ENCODE peak calls at places on chromosomes 7 and 10, in nine cellular contexts. M is activated CD4-positive, alpha-beta T cell treated with anti-CD3 and anti-CD28 coated beads for 36 hours; W is stimulated activated CD8-positive, alpha-beta memory T cell treated with anti-CD3 and anti-CD28 coated beads, Interleukin-4, amount 100 ng/mL, for 4 hours; I is tibial artery; F is T-helper 9 cell; D is NCI-H1105 treated with DMSO at 0.1 percent for 48 hours; C is Calu3; O is hepatic stellate cell; K is H54. P is an unnamed sample.

GRCh38 chr10:114413398-114413797 is 9.1 kb upstream of the AFAP1L2 start:
- DNase-seq in W (no peak), O (no peak), F (no peak), I (no peak), M (peak), K (peak), C (peak), D (no peak), P (no peak)

GRCh38 chr10:115981056-115981455 is 291.9 kb downstream of the GFRA1 start:
- DNase-seq in C (no peak), M (no peak), D (no peak), I (no peak), F (no peak), O (peak), W (no peak), K (no peak), P (no peak)

GRCh38 chr10:85671530-85671929 is 695.1 kb downstream of the GRID1 start:
- DNase-seq in F (no peak), W (no peak), I (no peak), M (no peak), D (no peak), C (no peak), K (no peak), O (no peak), P (no peak)

GRCh38 chr7:64881461-64882287 is 21.4 kb upstream of the ZNF273 start:
- DNase-seq in M (no peak), W (no peak), D (no peak), O (peak), C (no peak), K (no peak), I (no peak), F (no peak), P (no peak)

GRCh38 chr7:30252885-30253795 is 31.3 kb upstream of the ZNRF2 start:
- DNase-seq in W (no peak), M (peak), C (peak), F (no peak), I (peak), O (no peak), D (peak), K (peak), P (peak)

GRCh38 chr7:2760098-2760889 is 72.3 kb downstream of the AMZ1 start:
- DNase-seq in C (peak), O (peak), K (peak), F (no peak), M (peak), I (peak), W (no peak), D (no peak), P (peak)

GRCh38 chr7:92730808-92731207 is 105.6 kb downstream of the CDK6 start:
- DNase-seq in D (no peak), W (no peak), M (no peak), C (no peak), F (no peak), I (no peak), K (no peak), O (no peak), P (no peak)

GRCh38 chr7:30238721-30239441 is 45.5 kb upstream of the ZNRF2 start:
- DNase-seq in W (no peak), I (peak), D (peak), O (peak), K (no peak), M (peak), C (peak), F (no peak), P (peak)

GRCh38 chr10:70500812-70501301 is 22.3 kb downstream of the PALD1 start:
- DNase-seq in K (no peak), D (no peak), W (no peak), I (no peak), C (no peak), O (no peak), F (no peak), M (no peak), P (peak)

GRCh38 chr7:519429-519973 is at the start of gene PDGFA:
- DNase-seq in O (peak), D (peak), W (no peak), F (no peak), M (peak), I (no peak), K (peak), C (peak), P (no peak)

GRCh38 chr7:142334236-142334635 is 76.4 kb upstream of the PRSS58 start:
- DNase-seq in C (no peak), O (no peak), F (no peak), M (no peak), K (no peak), I (no peak), W (no peak), D (no peak), P (no peak)

GRCh38 chr10:92440578-92440977 is 133.3 kb downstream of the IDE start:
- DNase-seq in D (no peak), I (no peak), O (no peak), M (no peak), K (no peak), W (no peak), C (no peak), F (no peak), P (no peak)

GRCh38 chr10:25082276-25083204 is 66.1 kb downstream of the THNSL1 start:
- DNase-seq in O (no peak), K (no peak), W (no peak), M (no peak), F (no peak), C (no peak), I (no peak), D (peak), P (no peak)

GRCh38 chr10:17229717-17229966 is 1.6 kb downstream of the VIM start:
- DNase-seq in W (no peak), K (no peak), I (peak), D (no peak), O (no peak), C (no peak), F (no peak), M (no peak), P (no peak)

GRCh38 chr10:6469661-6470060 is 110.4 kb downstream of the PRKCQ start:
- DNase-seq in D (no peak), O (no peak), I (no peak), M (no peak), W (no peak), K (no peak), C (no peak), F (no peak), P (no peak)

GRCh38 chr10:22997102-22997501 is 69.2 kb downstream of the ARMC3 start:
- DNase-seq in K (no peak), F (no peak), C (peak), I (no peak), M (no peak), W (no peak), O (peak), D (no peak), P (peak)

GRCh38 chr10:70331486-70332268 is 47.9 kb upstream of the NPFFR1 start:
- DNase-seq in C (peak), F (no peak), O (peak), M (no peak), I (peak), D (peak), K (peak), W (no peak), P (peak)

GRCh38 chr10:101578192-101578591 is 9.9 kb downstream of the POLL start:
- DNase-seq in D (no peak), C (no peak), M (no peak), O (no peak), I (no peak), F (no peak), K (no peak), W (no peak), P (no peak)

GRCh38 chr7:75642810-75643486 is 95.8 kb downstream of the HIP1 start:
- DNase-seq in K (no peak), D (peak), F (peak), M (peak), C (peak), W (peak), O (peak), I (peak), P (peak)

GRCh38 chr7:24573554-24574338 is 494 bp downstream of the PALS2 start:
- DNase-seq in F (no peak), M (peak), O (peak), D (peak), W (peak), C (peak), K (peak), I (peak), P (peak)

GRCh38 chr7:5695709-5696345 is 85.6 kb downstream of the RNF216 start:
- DNase-seq in F (no peak), I (peak), W (no peak), K (no peak), D (no peak), M (no peak), C (no peak), O (peak), P (no peak)

GRCh38 chr10:24462889-24463552 is 254.1 kb downstream of the KIAA1217 start:
- DNase-seq in O (no peak), D (no peak), W (no peak), C (peak), K (no peak), I (no peak), F (no peak), M (no peak), P (no peak)

GRCh38 chr7:23268746-23269145 is 22.2 kb downstream of the GPNMB start:
- DNase-seq in W (no peak), F (no peak), I (no peak), O (no peak), D (no peak), K (no peak), C (no peak), M (no peak), P (no peak)

GRCh38 chr7:28149291-28150101 is 31.1 kb downstream of the JAZF1 start:
- DNase-seq in O (no peak), F (no peak), K (no peak), C (peak), D (no peak), W (no peak), I (no peak), M (no peak), P (peak)

GRCh38 chr7:138842111-138842510 is 44.1 kb upstream of the ATP6V0A4 start:
- DNase-seq in D (no peak), F (no peak), C (no peak), O (no peak), M (no peak), K (peak), I (no peak), W (no peak), P (no peak)

GRCh38 chr7:127809285-127809702 is 157.3 kb downstream of the SND1 start:
- DNase-seq in K (peak), D (no peak), W (no peak), C (no peak), M (peak), I (no peak), O (peak), F (no peak), P (no peak)

GRCh38 chr10:60958892-60959601 is 15.1 kb upstream of the RHOBTB1 start:
- DNase-seq in W (no peak), D (no peak), K (no peak), O (no peak), M (no peak), C (no peak), F (no peak), I (no peak), P (no peak)

GRCh38 chr7:103504505-103505135 is 58.6 kb upstream of the SLC26A5 start:
- DNase-seq in K (no peak), W (no peak), I (no peak), D (no peak), M (no peak), O (no peak), C (no peak), F (no peak), P (no peak)

GRCh38 chr10:98088186-98088971 is 46.1 kb upstream of the R3HCC1L start:
- DNase-seq in I (peak), D (peak), W (no peak), O (no peak), K (no peak), F (no peak), C (no peak), M (no peak), P (no peak)

GRCh38 chr10:122459586-122460273 is 1.6 kb upstream of the HTRA1 start:
- DNase-seq in M (no peak), I (no peak), W (no peak), C (no peak), K (peak), D (no peak), O (no peak), F (no peak), P (no peak)

GRCh38 chr10:48648172-48648942 is 36.3 kb upstream of the WDFY4 start:
- DNase-seq in I (no peak), O (no peak), M (no peak), W (no peak), C (no peak), F (no peak), D (no peak), K (no peak), P (no peak)

GRCh38 chr7:78115876-78116275 is 317.3 kb downstream of the PHTF2 start:
- DNase-seq in D (no peak), I (no peak), K (no peak), W (no peak), M (no peak), F (no peak), O (no peak), C (no peak), P (no peak)

GRCh38 chr7:125491137-125491536 is 561.5 kb upstream of the POT1 start:
- DNase-seq in W (no peak), C (no peak), K (no peak), I (no peak), M (no peak), O (no peak), D (no peak), F (no peak), P (no peak)

GRCh38 chr7:28855538-28856217 is 102.5 kb downstream of the TRIL start:
- DNase-seq in K (peak), M (no peak), C (peak), O (peak), F (no peak), W (no peak), I (no peak), D (no peak), P (no peak)

GRCh38 chr7:141562972-141563371 is 11.8 kb downstream of the AGK start:
- DNase-seq in M (no peak), F (no peak), D (no peak), W (no peak), I (no peak), C (no peak), K (no peak), O (no peak), P (no peak)

GRCh38 chr10:17423641-17424186 is 30.7 kb downstream of the ST8SIA6 start:
- DNase-seq in D (no peak), M (no peak), C (no peak), K (no peak), I (no peak), O (no peak), W (no peak), F (no peak), P (no peak)

GRCh38 chr10:19971343-19971742 is 155.1 kb downstream of the PLXDC2 start:
- DNase-seq in K (no peak), W (no peak), D (no peak), M (no peak), C (no peak), F (no peak), I (no peak), O (no peak), P (no peak)

GRCh38 chr10:30784896-30785605 is 155.5 kb upstream of the LYZL2 start:
- DNase-seq in C (peak), W (no peak), F (no peak), I (peak), M (peak), K (peak), O (peak), D (peak), P (peak)

GRCh38 chr10:5953676-5954075 is 23.7 kb downstream of the IL15RA start:
- DNase-seq in K (no peak), D (no peak), F (no peak), I (no peak), M (no peak), W (no peak), C (no peak), O (no peak), P (no peak)

GRCh38 chr10:124053971-124054370 is 39.4 kb downstream of the CHST15 start:
- DNase-seq in K (no peak), M (no peak), D (no peak), O (no peak), F (no peak), I (no peak), C (no peak), W (no peak), P (peak)